ENCODE peak calls at places on chromosome X, in five cellular contexts. X, C, Q, A and T are unnamed samples.

GRCh38 chrX:40130207-40130606 is 32.4 kb upstream of the BCOR start:
- DNase-seq in X (no peak), C (no peak), A (no peak), Q (no peak), T (no peak)

GRCh38 chrX:45077748-45078424 is 122.8 kb downstream of the DIPK2B start:
- DNase-seq in Q (no peak), X (no peak), A (no peak), C (no peak), T (no peak)

GRCh38 chrX:30253257-30253656 is 6.3 kb downstream of the MAGEB1 start:
- DNase-seq in A (no peak), C (no peak), Q (no peak), X (no peak), T (no peak)

GRCh38 chrX:109624641-109625311 is at the start of gene KCNE5:
- DNase-seq in Q (peak; percentile 63), C (no peak), X (peak; percentile 46), A (peak; percentile 80), T (no peak)

GRCh38 chrX:132435222-132435621 is 53.6 kb downstream of the MBNL3 start:
- DNase-seq in Q (no peak), X (no peak), C (no peak), A (no peak), T (no peak)

GRCh38 chrX:122363112-122363511 is 821.0 kb upstream of the GRIA3 start:
- DNase-seq in A (peak; percentile 5), C (no peak), Q (no peak), X (no peak), T (peak; percentile 51)

GRCh38 chrX:49166914-49167739 is 4.6 kb downstream of the MAGIX start:
- DNase-seq in C (no peak), X (peak; percentile 30), A (peak; percentile 83), Q (peak; percentile 55), T (peak; percentile 91)

GRCh38 chrX:19593684-19594083 is 78.4 kb upstream of the MAP3K15 start:
- DNase-seq in Q (no peak), C (peak; percentile 9), A (no peak), X (peak; percentile 59), T (no peak)

GRCh38 chrX:42140320-42140719 is 217.0 kb upstream of the CASK start:
- DNase-seq in X (no peak), C (no peak), Q (no peak), A (no peak), T (no peak)

GRCh38 chrX:22534643-22535042 is 261.9 kb downstream of the CBLL2 start:
- DNase-seq in Q (no peak), A (no peak), C (no peak), X (no peak), T (no peak)

GRCh38 chrX:137749282-137749681 is 183.4 kb downstream of the ZIC3 start:
- DNase-seq in Q (no peak), C (no peak), A (no peak), X (no peak), T (no peak)

GRCh38 chrX:18810416-18810815 is 103.0 kb downstream of the PPEF1 start:
- DNase-seq in C (no peak), A (no peak), Q (no peak), X (no peak), T (no peak)

GRCh38 chrX:123756320-123756719 is 23.5 kb upstream of the THOC2 start:
- DNase-seq in X (no peak), A (no peak), C (no peak), Q (no peak), T (no peak)

GRCh38 chrX:11105080-11105479 is 6.1 kb upstream of the HCCS start:
- DNase-seq in A (no peak), X (no peak), Q (no peak), C (no peak), T (no peak)

GRCh38 chrX:13764284-13764683 is 29.7 kb downstream of the OFD1 start:
- DNase-seq in X (no peak), Q (no peak), A (no peak), C (no peak), T (no peak)

GRCh38 chrX:97367149-97367548 is 483.4 kb downstream of the RPA4 start:
- DNase-seq in A (no peak), X (no peak), Q (no peak), C (no peak), T (no peak)

GRCh38 chrX:74421181-74422028 is at the start of gene SLC16A2:
- DNase-seq in C (no peak), X (peak; percentile 86), A (peak; percentile 88), Q (peak; percentile 60), T (peak; percentile 80)

GRCh38 chrX:115428011-115428410 is 133.0 kb upstream of the PLS3 start:
- DNase-seq in C (no peak), X (no peak), Q (no peak), A (no peak), T (no peak)

GRCh38 chrX:11562570-11562969 is 103.2 kb downstream of the ARHGAP6 start:
- DNase-seq in C (no peak), A (no peak), Q (no peak), X (no peak), T (no peak)

GRCh38 chrX:129606918-129607317 is 47.8 kb downstream of the APLN start:
- DNase-seq in X (peak; percentile 72), Q (peak; percentile 72), A (no peak), C (peak; percentile 30), T (no peak)

GRCh38 chrX:1491851-1492349 is 39.2 kb upstream of the ASMTL start:
- DNase-seq in Q (peak; percentile 86), X (peak; percentile 36), C (peak; percentile 65), A (no peak), T (peak; percentile 71)

GRCh38 chrX:119895843-119896326 is at the start of gene AKAP14:
- DNase-seq in Q (no peak), A (no peak), C (no peak), X (peak; percentile 26), T (no peak)

GRCh38 chrX:44903107-44903506 is 30.1 kb downstream of the KDM6A start:
- DNase-seq in X (no peak), C (peak; percentile 50), A (no peak), Q (no peak), T (no peak)

GRCh38 chrX:31199770-31200114 is 127.9 kb upstream of the FTHL17 start:
- DNase-seq in Q (no peak), C (peak; percentile 59), X (no peak), A (no peak), T (no peak)

GRCh38 chrX:45445745-45446412 is 245.2 kb upstream of the DIPK2B start:
- DNase-seq in X (no peak), Q (no peak), A (no peak), C (no peak), T (no peak)

GRCh38 chrX:136215559-136215958 is 35.6 kb downstream of the MAP7D3 start:
- DNase-seq in C (no peak), A (no peak), Q (no peak), X (no peak), T (no peak)

GRCh38 chrX:64206556-64207162 is 1.2 kb upstream of the AMER1 start:
- DNase-seq in Q (no peak), C (no peak), A (no peak), X (no peak), T (no peak)

GRCh38 chrX:145041486-145041885 is 205.8 kb upstream of the SPANXN1 start:
- DNase-seq in X (no peak), C (no peak), Q (no peak), A (no peak), T (no peak)

GRCh38 chrX:69014200-69014599 is 151.1 kb downstream of the PJA1 start:
- DNase-seq in A (no peak), Q (no peak), C (no peak), X (no peak), T (no peak)

GRCh38 chrX:2694868-2695267 is 3.8 kb downstream of the CD99 start:
- DNase-seq in Q (no peak), C (no peak), A (no peak), X (no peak), T (no peak)

GRCh38 chrX:2696698-2697215 is 5.7 kb downstream of the CD99 start:
- DNase-seq in C (no peak), A (no peak), Q (no peak), X (no peak), T (peak; percentile 71)

GRCh38 chrX:2697741-2698294 is 6.7 kb downstream of the CD99 start:
- DNase-seq in C (no peak), X (no peak), Q (no peak), A (no peak), T (no peak)

GRCh38 chrX:2698604-2699003 is 7.5 kb downstream of the CD99 start:
- DNase-seq in C (no peak), A (no peak), X (no peak), Q (no peak), T (peak; percentile 29)

DNA sequence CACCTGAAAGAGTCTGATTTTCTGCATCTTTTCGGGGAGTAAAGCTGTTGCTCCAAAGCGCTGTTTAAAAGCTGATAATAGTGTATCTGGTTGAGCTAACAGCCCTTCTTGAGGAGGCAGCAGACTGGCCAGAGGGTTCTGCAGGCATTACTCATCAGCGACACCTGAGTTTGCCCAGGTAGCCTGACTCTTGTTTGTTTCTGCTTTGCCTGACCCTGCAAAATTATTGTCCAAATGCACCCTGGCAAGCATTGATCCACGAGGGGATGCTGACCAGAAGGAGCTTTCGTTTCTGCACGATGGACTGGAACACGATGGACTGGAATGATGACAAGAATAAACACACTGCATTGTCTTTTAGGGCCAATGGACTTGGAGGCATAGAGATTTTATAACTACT is 6.2 kb downstream of the CD99 start:
- DNase-seq in Q (no peak), A (no peak), X (no peak), C (no peak), T (peak; percentile 37)
- TF ChIP-seq POLR2AphosphoS5 in Q (no peak), A (no peak), X (no peak), C (no peak), T (no peak)

DNA sequence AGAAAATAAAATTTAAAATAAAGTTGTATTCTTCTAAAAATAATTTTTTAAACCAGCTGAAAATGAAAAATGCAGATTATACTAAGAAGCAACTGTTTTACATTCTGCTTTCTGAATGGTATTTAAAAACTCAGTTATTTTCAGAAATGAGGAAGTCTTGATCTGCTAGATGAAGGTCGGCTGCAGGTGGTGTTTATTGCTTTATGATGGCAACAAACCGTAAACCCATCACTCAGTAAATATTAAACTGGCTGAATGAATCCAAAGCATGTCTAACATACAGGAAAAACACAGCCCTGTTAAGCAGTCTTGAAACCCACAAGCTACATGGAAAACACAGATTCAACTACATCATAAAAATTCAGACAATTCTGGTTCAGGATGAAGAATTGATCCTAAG is 29.3 kb downstream of the DYNLT3 start:
- DNase-seq in X (no peak), A (no peak), Q (no peak), C (no peak), T (no peak)
- H3K4me3 ChIP-seq in X (no peak overlapping the region), A (no peak overlapping the region), Q (no peak overlapping the region), C (no peak overlapping the region), T (no peak overlapping the region)

GRCh38 chrX:155027509-155028066 is 944 bp downstream of the FUNDC2 start:
- DNase-seq in X (no peak), C (peak; percentile 11), A (no peak), Q (no peak), T (no peak)
- TF ChIP-seq POLR2AphosphoS5 in X (no peak), C (no peak), A (no peak), Q (no peak), T (no peak)

GRCh38 chrX:78747471-78747870 is at the start of gene LPAR4:
- DNase-seq in A (no peak), X (no peak), C (no peak), Q (peak; percentile 47), T (no peak)
- H3K4me3 ChIP-seq in A (no peak within 1 kb of the TSS), X (peak within 1 kb of the TSS; percentile 47), C (no peak within 1 kb of the TSS), Q (peak within 1 kb of the TSS; percentile 34), T (no peak within 1 kb of the TSS)

GRCh38 chrX:153765138-153766079 is 1.4 kb downstream of the PLXNB3 start:
- DNase-seq in C (peak; percentile 33), A (peak; percentile 46), X (peak; percentile 82), Q (no peak), T (peak; percentile 80)
- TF ChIP-seq POLR2AphosphoS5 in C (no peak), A (peak; percentile 41), X (no peak), Q (no peak), T (peak; percentile 71)